ENCODE peak calls at places on chromosome 15, in nine cellular contexts. K, G, J, R, M, I, Y, H and W are unnamed samples.

GRCh38 chr15:96544162-96544756 is 213.8 kb downstream of the NR2F2 start:
- DNase-seq in H (no peak), R (no peak), M (no peak), I (no peak), G (no peak), Y (no peak), K (no peak), J (no peak), W (no peak)

GRCh38 chr15:56919708-56920637 is 1.5 kb downstream of the TCF12 start:
- DNase-seq in Y (peak; percentile 52), J (no peak), K (peak; percentile 28), I (peak; percentile 60), G (peak; percentile 56), H (no peak), R (no peak), M (peak; percentile 18), W (peak; percentile 9)

GRCh38 chr15:77858677-77859490 is 218.6 kb downstream of the TBC1D2B start:
- DNase-seq in M (no peak), R (no peak), K (no peak), I (peak; percentile 33), G (no peak), J (no peak), Y (no peak), H (no peak), W (no peak)

GRCh38 chr15:68206711-68207151 is 1.6 kb upstream of the CALML4 start:
- DNase-seq in K (no peak), I (peak; percentile 46), M (no peak), R (no peak), J (no peak), G (peak; percentile 45), Y (no peak), H (no peak), W (no peak)

GRCh38 chr15:40776537-40777141 is 6.9 kb downstream of the C15orf62 start:
- DNase-seq in H (no peak), R (peak; percentile 44), G (no peak), M (no peak), J (no peak), I (no peak), K (no peak), Y (no peak), W (peak; percentile 77)

GRCh38 chr15:37940886-37941285 is 6.4 kb downstream of the TMCO5A start:
- DNase-seq in J (no peak), R (no peak), H (no peak), K (no peak), G (no peak), Y (no peak), M (no peak), I (no peak), W (no peak)

GRCh38 chr15:87416591-87417257 is 839.8 kb downstream of the NTRK3 start:
- DNase-seq in M (no peak), R (no peak), J (no peak), I (no peak), Y (no peak), K (no peak), H (no peak), G (no peak), W (no peak)

GRCh38 chr15:85274315-85275050 is 105.9 kb upstream of the AKAP13 start:
- DNase-seq in K (no peak), R (no peak), M (no peak), Y (no peak), G (no peak), H (no peak), J (no peak), I (peak; percentile 28), W (no peak)

GRCh38 chr15:36334059-36334458 is 245.4 kb upstream of the CDIN1 start:
- DNase-seq in Y (no peak), K (no peak), I (no peak), J (no peak), M (no peak), H (no peak), R (no peak), G (no peak), W (no peak)

GRCh38 chr15:36332301-36332700 is 247.1 kb upstream of the CDIN1 start:
- DNase-seq in G (no peak), M (no peak), H (no peak), Y (no peak), J (no peak), K (no peak), I (no peak), R (no peak), W (no peak)

GRCh38 chr15:36331531-36332275 is 247.7 kb upstream of the CDIN1 start:
- DNase-seq in R (no peak), M (no peak), I (no peak), G (no peak), Y (no peak), H (no peak), J (no peak), K (no peak), W (no peak)

GRCh38 chr15:36330598-36330997 is 248.8 kb upstream of the CDIN1 start:
- DNase-seq in J (no peak), I (no peak), R (no peak), M (no peak), G (no peak), H (no peak), Y (no peak), K (no peak), W (no peak)

GRCh38 chr15:36332896-36333295 is 246.5 kb upstream of the CDIN1 start:
- DNase-seq in G (no peak), H (no peak), I (no peak), R (no peak), J (no peak), M (no peak), K (no peak), Y (no peak), W (no peak)
- TF ChIP-seq POLR2A in G (no peak), H (no peak), I (no peak), R (no peak), J (no peak), M (no peak), K (no peak), Y (no peak), W (no peak)

GRCh38 chr15:48806151-48806550 is 4.7 kb downstream of the CEP152 start:
- DNase-seq in H (no peak), Y (no peak), G (no peak), I (no peak), R (no peak), M (no peak), J (no peak), K (no peak), W (no peak)

GRCh38 chr15:48811325-48811938 is 563 bp upstream of the CEP152 start:
- DNase-seq in M (peak; percentile 4), Y (no peak), G (no peak), R (no peak), I (no peak), K (no peak), J (no peak), H (no peak), W (no peak)

DNA sequence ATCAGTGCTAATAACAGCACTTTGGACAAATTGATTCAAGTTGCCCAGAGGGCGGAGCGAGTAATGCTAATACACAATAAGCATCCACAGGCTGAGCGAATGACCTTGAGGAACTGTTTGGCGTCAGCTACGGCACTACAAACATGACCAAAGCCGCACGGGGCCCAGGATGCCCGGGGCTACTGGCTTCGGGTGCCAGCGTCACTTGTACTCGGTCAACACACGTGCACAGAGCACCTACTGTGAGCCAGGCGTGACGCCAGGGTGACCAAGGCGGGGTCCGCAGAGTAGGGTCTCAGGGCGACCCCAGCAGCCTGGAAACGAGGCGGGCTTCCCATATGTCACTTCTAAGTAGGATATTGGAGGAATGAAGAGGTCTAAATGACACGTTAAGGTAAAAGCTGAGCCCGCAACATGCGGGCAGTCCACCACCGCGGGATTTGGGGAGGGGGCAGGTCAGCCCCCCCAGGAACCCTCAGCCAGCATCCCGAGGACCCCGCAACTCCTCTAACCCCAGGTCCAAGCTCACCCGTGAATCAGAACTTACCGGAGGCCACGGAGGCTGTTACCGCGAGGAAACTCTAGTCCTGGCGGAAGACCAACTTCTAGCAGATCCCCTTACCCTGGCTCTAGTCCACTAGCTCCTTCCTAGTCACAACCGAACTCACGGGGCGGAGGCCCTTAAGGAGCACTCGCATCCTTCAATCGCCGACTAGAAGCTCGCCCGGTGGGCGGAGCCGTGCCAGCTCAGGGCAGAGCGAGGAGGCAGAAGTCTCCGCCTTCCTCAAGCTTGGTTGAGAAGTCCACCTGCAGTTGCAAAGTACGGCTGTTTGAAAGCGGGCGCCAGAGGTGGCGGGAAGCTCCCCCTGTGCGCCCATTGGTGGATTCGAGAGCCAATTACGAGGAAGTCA is at the start of gene CEP152:
- DNase-seq in J (peak; percentile 97), M (peak; percentile 98), R (peak; percentile 97), G (peak; percentile 99), I (peak; percentile 99), Y (peak; percentile 98), K (peak; percentile 99), H (peak; percentile 99), W (peak; percentile 63)
- TF ChIP-seq POLR2A in J (no peak), M (peak; percentile 79), R (no peak), G (no peak), I (peak; percentile 50), Y (no peak), K (peak; percentile 68), H (peak; percentile 40), W (peak; percentile 29)

GRCh38 chr15:31045606-31046005 is 54.2 kb upstream of the MTMR10 start:
- DNase-seq in K (no peak), Y (no peak), J (no peak), I (no peak), R (no peak), G (no peak), H (no peak), M (no peak), W (no peak)

GRCh38 chr15:31049682-31050606 is 51.6 kb downstream of the TRPM1 start:
- DNase-seq in J (no peak), M (no peak), R (no peak), I (no peak), K (no peak), G (no peak), H (no peak), Y (no peak), W (no peak)

GRCh38 chr15:31046759-31047359 is 54.7 kb downstream of the TRPM1 start:
- DNase-seq in G (no peak), Y (no peak), H (no peak), R (peak; percentile 77), K (no peak), J (no peak), I (no peak), M (no peak), W (no peak)

GRCh38 chr15:31049122-31049521 is 52.4 kb downstream of the TRPM1 start:
- DNase-seq in H (no peak), M (no peak), J (no peak), K (no peak), R (no peak), Y (no peak), G (no peak), I (no peak), W (no peak)

DNA sequence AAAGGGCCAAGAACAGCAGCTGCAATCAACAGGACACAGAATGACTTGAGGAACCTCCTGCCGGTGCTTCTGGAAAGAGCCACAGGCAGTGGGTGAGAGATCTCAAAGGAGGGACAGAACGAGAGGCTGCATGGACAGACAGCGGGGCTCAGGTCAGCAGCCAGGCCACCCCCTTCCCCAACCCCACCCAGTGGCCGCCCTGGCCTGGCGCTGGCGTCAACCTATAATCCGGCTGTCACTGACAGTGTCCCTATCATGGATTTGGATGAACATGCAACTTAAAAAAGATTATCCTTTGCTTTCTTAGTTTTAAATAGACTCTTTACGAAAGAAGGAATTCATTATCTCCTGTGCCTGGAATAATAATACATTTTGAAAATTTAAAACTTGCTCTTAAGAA is 54.1 kb downstream of the TRPM1 start:
- DNase-seq in H (no peak), G (no peak), M (no peak), J (no peak), Y (no peak), K (no peak), R (peak; percentile 61), I (no peak), W (no peak)
- TF ChIP-seq POLR2A in H (no peak), G (no peak), M (no peak), J (no peak), Y (no peak), K (no peak), R (no peak), I (no peak), W (no peak)

GRCh38 chr15:22954798-22955543 is 25.2 kb downstream of the CYFIP1 start:
- DNase-seq in G (no peak), H (no peak), I (no peak), M (peak; percentile 29), K (no peak), J (peak; percentile 52), R (peak; percentile 61), Y (no peak), W (no peak)

GRCh38 chr15:22956980-22957264 is 23.2 kb downstream of the CYFIP1 start:
- DNase-seq in R (peak; percentile 59), Y (no peak), J (peak; percentile 46), H (no peak), K (no peak), M (no peak), I (no peak), G (no peak), W (no peak)

GRCh38 chr15:22954326-22954725 is 25.8 kb downstream of the CYFIP1 start:
- DNase-seq in I (no peak), H (no peak), G (no peak), M (no peak), R (no peak), K (no peak), J (no peak), Y (no peak), W (no peak)

GRCh38 chr15:22956257-22956979 is 23.8 kb downstream of the CYFIP1 start:
- DNase-seq in H (no peak), G (no peak), Y (no peak), J (peak; percentile 75), I (no peak), M (no peak), K (no peak), R (peak; percentile 80), W (no peak)

DNA sequence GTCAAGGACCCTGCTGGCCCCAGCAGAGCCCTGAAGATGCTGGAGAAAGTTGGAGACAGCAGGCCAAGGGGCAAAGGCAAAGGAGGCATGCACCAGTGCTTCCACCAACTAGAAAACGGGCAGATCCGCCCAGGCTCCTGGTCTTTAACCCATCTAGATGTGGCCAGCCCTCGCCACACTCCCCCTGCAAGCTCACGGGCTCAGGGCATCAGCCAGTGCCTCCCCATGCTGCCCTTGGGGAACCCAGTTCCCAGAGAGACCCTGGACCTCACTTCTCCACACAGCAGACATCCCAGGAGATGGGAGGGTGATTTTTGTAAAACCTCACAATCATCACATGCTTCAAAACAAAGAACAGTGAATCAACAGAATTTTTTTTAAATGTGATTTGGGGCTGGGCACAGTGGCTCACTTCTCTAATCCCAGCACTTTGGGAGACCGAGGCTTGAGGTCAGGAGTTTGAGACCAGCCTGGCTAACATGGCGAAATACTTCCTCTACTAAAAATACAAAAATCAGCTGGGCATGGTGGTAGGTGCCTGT is 24.6 kb downstream of the CYFIP1 start:
- DNase-seq in K (no peak), I (no peak), G (no peak), Y (no peak), R (no peak), H (no peak), M (no peak), J (no peak), W (no peak)
- TF ChIP-seq POLR2A in K (no peak), I (no peak), G (no peak), Y (no peak), R (no peak), H (no peak), M (no peak), J (no peak), W (no peak)